ENCODE peak calls at places on chromosomes 6 and 20, in eight cellular contexts. Q is SJSA1; L is aorta; I is CD8-positive, alpha-beta memory T cell; W is colonic mucosa; B is psoas muscle; E is uterus; Z is suprapubic skin. X is an unnamed sample.
A peak's percentile ranks its signal among the peaks of the same experiment; 100 is the strongest.

GRCh38 chr6:69868252-69868804 is 2.0 kb downstream of the COL19A1 start:
- DNase-seq in Q (no peak), I (no peak), W (no peak), Z (no peak), E (no peak), L (no peak), B (no peak), X (no peak)

GRCh38 chr6:33903579-33903978 is 99.8 kb upstream of the MLN start:
- DNase-seq in W (no peak), L (no peak), E (no peak), I (no peak), B (no peak), Q (no peak), Z (no peak), X (no peak)

GRCh38 chr20:41308726-41309413 is 8.7 kb downstream of the ZHX3 start:
- DNase-seq in E (no peak), I (no peak), L (no peak), W (no peak), Q (no peak), Z (no peak), B (no peak), X (no peak)

GRCh38 chr6:117288083-117288715 is 22.8 kb downstream of the VGLL2 start:
- DNase-seq in L (no peak), E (no peak), Z (no peak), W (no peak), I (no peak), Q (peak; percentile 74), B (no peak), X (no peak)

GRCh38 chr6:72083976-72084375 is 197.6 kb downstream of the RIMS1 start:
- DNase-seq in Z (no peak), Q (no peak), E (no peak), L (no peak), W (no peak), I (no peak), B (no peak), X (no peak)

GRCh38 chr6:24919404-24919892 is 16.3 kb downstream of the RIPOR2 start:
- DNase-seq in L (no peak), I (no peak), E (no peak), W (no peak), B (no peak), Z (no peak), Q (no peak), X (no peak)

GRCh38 chr20:6613280-6613861 is 154.1 kb upstream of the BMP2 start:
- DNase-seq in W (no peak), I (no peak), B (no peak), Q (no peak), E (no peak), L (no peak), Z (no peak), X (no peak)

GRCh38 chr20:16030253-16030652 is 543.0 kb downstream of the KIF16B start:
- DNase-seq in I (no peak), Z (no peak), E (no peak), L (no peak), W (no peak), Q (no peak), B (no peak), X (no peak)

GRCh38 chr20:35978041-35978513 is 9.7 kb downstream of the CNBD2 start:
- DNase-seq in W (no peak), L (no peak), I (no peak), Z (no peak), E (no peak), B (no peak), Q (no peak), X (no peak)

DNA sequence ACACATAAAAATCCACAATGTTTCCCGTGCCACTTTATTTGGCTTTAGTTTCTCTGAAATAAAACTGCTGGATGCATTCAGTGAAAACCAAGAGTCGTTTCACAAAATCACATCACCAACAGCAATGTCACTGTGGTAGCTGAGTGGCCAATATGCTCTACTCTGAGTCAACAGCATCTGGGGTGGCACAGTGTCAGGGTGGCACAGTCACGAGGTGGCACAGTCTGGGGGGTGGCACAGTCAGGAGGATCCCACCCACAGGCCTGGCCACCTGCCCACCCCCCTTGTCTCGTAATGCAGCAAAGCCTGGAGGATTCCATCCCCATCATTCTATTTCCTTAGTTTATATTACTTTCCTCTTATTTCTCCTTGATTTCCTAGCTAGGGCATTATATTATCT is 87.0 kb downstream of the ANKRD60 start:
- DNase-seq in Z (peak; percentile 49), Q (no peak), L (no peak), B (no peak), I (no peak), E (no peak), W (no peak), X (no peak)
- H3K27me3 ChIP-seq in Z (peaks cover 31% of the 10 kb centered on the region), Q (no peaks in the 10 kb centered on the region), L (no peaks in the 10 kb centered on the region), B (peaks cover 2% of the 10 kb centered on the region), I (no peaks in the 10 kb centered on the region), E (no peaks in the 10 kb centered on the region), W (no peaks in the 10 kb centered on the region), X (no peaks in the 10 kb centered on the region)

DNA sequence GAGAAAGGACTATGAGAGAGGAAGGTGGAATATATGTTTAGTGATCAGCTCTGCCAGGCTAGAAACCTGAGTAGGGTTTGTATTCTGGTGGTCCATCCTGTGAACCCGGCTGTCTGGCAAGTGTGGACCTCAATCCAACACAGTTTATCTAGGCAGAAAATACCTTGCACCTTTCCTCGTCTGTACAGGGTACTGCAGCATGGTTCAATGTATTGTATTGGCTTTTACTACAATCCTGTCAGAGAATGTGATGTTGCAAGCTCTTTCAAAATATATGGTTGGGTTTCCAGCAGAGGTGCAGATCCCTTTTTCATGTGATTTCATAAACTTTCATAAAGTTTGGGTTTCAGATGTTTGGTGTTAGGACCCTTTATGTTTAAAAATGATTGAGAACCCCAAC is 106.7 kb downstream of the RTN4IP1 start:
- DNase-seq in I (no peak), W (no peak), E (no peak), Q (no peak), B (no peak), L (no peak), Z (no peak), X (no peak)
- H3K4me1 ChIP-seq in I (peaks cover 42% of the 10 kb centered on the region), W (peaks cover 10% of the 10 kb centered on the region), E (no peaks in the 10 kb centered on the region), Q (peaks cover 42% of the 10 kb centered on the region), B (no peaks in the 10 kb centered on the region), L (no peaks in the 10 kb centered on the region), Z (peaks cover 60% of the 10 kb centered on the region), X (no peaks in the 10 kb centered on the region)

DNA sequence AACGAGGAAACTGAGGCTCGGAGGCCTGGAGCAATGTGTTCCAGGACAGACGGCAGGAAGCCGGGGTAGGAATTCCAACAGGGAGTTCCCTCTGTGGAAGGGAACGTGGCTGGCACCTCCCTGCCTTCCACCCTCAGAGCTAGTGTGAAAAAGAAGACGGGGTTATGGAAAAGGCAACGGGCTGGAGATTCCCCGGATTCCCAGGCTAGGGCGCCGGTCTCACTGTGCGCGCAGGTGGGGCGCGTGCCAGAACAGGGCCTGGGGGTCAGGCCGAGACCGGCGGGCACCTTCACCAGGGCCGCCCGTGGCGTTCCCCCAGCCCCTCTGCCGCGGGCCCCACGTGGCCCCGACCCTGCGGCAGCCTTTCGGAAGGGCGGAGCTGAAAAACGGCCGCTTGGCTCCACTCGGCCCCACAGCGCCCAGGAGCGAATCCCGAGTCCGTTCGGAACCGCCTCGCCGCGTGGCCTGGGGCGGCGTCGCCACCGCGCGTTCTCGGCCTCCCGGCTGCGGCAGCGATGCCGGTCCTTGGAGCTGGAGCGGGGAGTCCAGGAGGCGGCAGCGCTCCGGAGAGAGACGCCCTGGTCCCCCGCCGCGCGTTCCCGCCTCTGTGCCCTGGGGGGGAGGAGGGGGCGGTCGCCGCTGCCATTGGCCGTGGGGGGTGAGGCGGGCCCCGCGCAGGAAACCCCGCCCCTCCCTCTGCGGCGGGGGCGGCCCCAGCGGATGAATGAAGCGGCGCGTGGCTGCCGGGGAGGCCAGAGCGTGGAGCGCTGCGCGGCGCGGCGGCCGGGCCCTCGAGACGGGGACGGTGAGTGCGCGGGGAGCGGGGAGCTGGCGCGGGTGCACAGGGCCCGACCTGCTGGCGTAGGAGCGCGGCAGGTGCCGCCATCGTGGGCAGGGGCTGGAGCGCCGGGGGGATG is at the start of gene SLCO4A1:
- DNase-seq in B (peak; percentile 89), Z (no peak), Q (peak; percentile 85), I (peak; percentile 74), E (peak; percentile 59), W (peak; percentile 85), L (peak; percentile 80), X (peak; percentile 92)
- H3K27me3 ChIP-seq in B (peaks cover 2% of the 10 kb centered on the region), Z (peaks cover 63% of the 10 kb centered on the region), Q (peaks cover 3% of the 10 kb centered on the region), I (no peaks in the 10 kb centered on the region), E (no peaks in the 10 kb centered on the region), W (no peaks in the 10 kb centered on the region), L (no peaks in the 10 kb centered on the region), X (no peaks in the 10 kb centered on the region)

GRCh38 chr6:139327038-139327437 is 35.2 kb upstream of the TXLNB start:
- DNase-seq in I (no peak), Z (no peak), B (no peak), L (no peak), W (no peak), Q (no peak), E (no peak), X (no peak)

GRCh38 chr6:139325686-139326085 is 33.9 kb upstream of the TXLNB start:
- DNase-seq in L (no peak), Q (no peak), W (no peak), B (no peak), Z (no peak), I (no peak), E (no peak), X (no peak)

GRCh38 chr6:139323511-139324445 is 32.0 kb upstream of the TXLNB start:
- DNase-seq in W (peak; percentile 74), I (peak; percentile 63), Z (peak; percentile 88), Q (peak; percentile 51), L (peak; percentile 88), E (peak; percentile 67), B (peak; percentile 75), X (peak; percentile 71)

GRCh38 chr6:139329224-139329623 is 37.4 kb upstream of the TXLNB start:
- DNase-seq in E (no peak), W (no peak), B (no peak), Q (no peak), I (no peak), L (no peak), Z (no peak), X (no peak)

DNA sequence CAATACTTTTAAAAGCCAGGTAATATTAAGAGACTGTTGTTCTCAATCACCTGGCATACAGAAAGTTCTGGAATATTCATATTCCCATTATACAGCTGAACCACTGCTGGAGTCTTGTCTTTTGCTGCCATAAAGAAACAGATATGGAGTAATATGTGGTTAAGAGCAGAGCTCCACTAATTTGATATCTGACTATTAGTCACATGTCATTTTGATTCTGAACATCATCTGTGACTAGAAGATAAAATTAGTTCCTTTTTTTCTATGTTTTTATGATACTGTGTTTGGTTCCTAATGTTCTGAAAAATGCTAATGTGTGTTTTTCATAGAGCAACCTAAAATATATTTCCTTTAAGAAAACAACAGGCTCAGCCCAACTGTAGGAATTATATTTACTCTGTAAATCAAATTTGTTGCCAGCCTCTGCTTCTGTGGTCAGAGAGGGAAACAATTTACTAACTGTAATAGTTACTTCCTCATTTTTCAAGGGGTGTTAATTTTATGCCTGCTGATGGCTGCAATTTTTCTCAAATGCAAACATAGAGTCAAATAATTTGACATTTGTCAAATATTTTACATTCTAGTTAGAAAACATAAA is 33.3 kb upstream of the TXLNB start:
- DNase-seq in E (no peak), Q (no peak), W (no peak), B (no peak), Z (no peak), L (no peak), I (no peak), X (no peak)
- H3K4me1 ChIP-seq in E (no peaks in the 10 kb centered on the region), Q (no peaks in the 10 kb centered on the region), W (no peaks in the 10 kb centered on the region), B (peaks cover 4% of the 10 kb centered on the region), Z (peaks cover 5% of the 10 kb centered on the region), L (no peaks in the 10 kb centered on the region), I (peaks cover 32% of the 10 kb centered on the region), X (no peaks in the 10 kb centered on the region)